ENCODE peak calls at places on chromosome 12, in five cellular contexts. S is stomach, Y is transverse colon, P is tibial nerve, G is HepG2. E is an unnamed sample.

GRCh38 chr12:74538491-74539258 is 1.0 kb downstream of the ATXN7L3B start:
- DNase-seq in G (no peak), S (no peak), P (no peak), Y (no peak), E (peak; percentile 11)

GRCh38 chr12:122060069-122060468 is 18.5 kb upstream of the MLXIP start:
- DNase-seq in S (no peak), G (no peak), P (no peak), Y (no peak), E (no peak)

GRCh38 chr12:43009307-43009706 is 419.8 kb upstream of the PRICKLE1 start:
- DNase-seq in S (no peak), P (no peak), Y (no peak), G (no peak), E (peak; percentile 11)

GRCh38 chr12:47905313-47905730 is 528 bp upstream of the VDR start:
- DNase-seq in Y (peak; percentile 84), G (no peak), P (no peak), S (peak; percentile 69), E (peak; percentile 80)

GRCh38 chr12:50533203-50533584 is 28.4 kb downstream of the DIP2B start:
- DNase-seq in S (no peak), P (no peak), Y (no peak), G (no peak), E (no peak)

GRCh38 chr12:89384050-89384749 is 31.9 kb upstream of the DUSP6 start:
- DNase-seq in P (peak; percentile 59), S (peak; percentile 62), Y (peak; percentile 68), G (peak; percentile 66), E (peak; percentile 32)

GRCh38 chr12:69929125-69929524 is 104.1 kb downstream of the MYRFL start:
- DNase-seq in S (no peak), P (no peak), G (no peak), Y (no peak), E (no peak)

GRCh38 chr12:45435945-45436710 is 220.2 kb downstream of the ANO6 start:
- DNase-seq in Y (no peak), G (no peak), P (no peak), S (no peak), E (no peak)

GRCh38 chr12:12272869-12273268 is 6.0 kb upstream of the LRP6 start:
- DNase-seq in S (no peak), Y (no peak), P (no peak), G (no peak), E (no peak)

GRCh38 chr12:80162177-80162576 is 62.8 kb downstream of the OTOGL start:
- DNase-seq in Y (no peak), S (no peak), G (no peak), P (no peak), E (no peak)

GRCh38 chr12:45732250-45732649 is 2.7 kb downstream of the ARID2 start:
- DNase-seq in G (no peak), S (no peak), Y (no peak), P (no peak), E (no peak)

GRCh38 chr12:28966049-28966778 is 182.9 kb upstream of the FAR2 start:
- DNase-seq in S (peak; percentile 80), G (no peak), Y (peak; percentile 10), P (peak; percentile 28), E (no peak)

GRCh38 chr12:124979568-124979967 is 9.4 kb downstream of the DHX37 start:
- DNase-seq in S (no peak), P (no peak), Y (no peak), G (no peak), E (no peak)

GRCh38 chr12:103800252-103800771 is 40.7 kb downstream of the NT5DC3 start:
- DNase-seq in Y (peak; percentile 33), G (peak; percentile 47), S (peak; percentile 68), P (peak; percentile 49), E (peak; percentile 24)

GRCh38 chr12:57049890-57050289 is at the start of gene MYO1A:
- DNase-seq in P (no peak), S (peak; percentile 34), G (peak; percentile 47), Y (peak; percentile 76), E (no peak)

GRCh38 chr12:130205531-130205930 is 43.3 kb downstream of the FZD10 start:
- DNase-seq in Y (no peak), G (no peak), S (no peak), P (no peak), E (no peak)

GRCh38 chr12:53219956-53220856 is 11.8 kb downstream of the RARG start:
- DNase-seq in S (peak; percentile 72), P (peak; percentile 55), Y (peak; percentile 77), G (peak; percentile 38), E (peak; percentile 90)

GRCh38 chr12:96258451-96258933 is 64.3 kb downstream of the ELK3 start:
- DNase-seq in G (no peak), Y (no peak), P (no peak), S (no peak), E (no peak)

GRCh38 chr12:1083888-1084262 is 92.9 kb downstream of the ERC1 start:
- DNase-seq in S (no peak), G (peak; percentile 28), P (peak; percentile 40), Y (no peak), E (peak; percentile 62)

GRCh38 chr12:62519043-62519442 is 52.4 kb downstream of the MON2 start:
- DNase-seq in S (no peak), Y (no peak), G (no peak), P (no peak), E (no peak)

GRCh38 chr12:51349026-51349425 is 2.5 kb upstream of the CELA1 start:
- DNase-seq in Y (no peak), S (no peak), P (no peak), G (no peak), E (no peak)

GRCh38 chr12:75482636-75483035 is 2.1 kb downstream of the GLIPR1 start:
- DNase-seq in P (no peak), S (no peak), Y (no peak), G (no peak), E (no peak)

GRCh38 chr12:62259311-62259992 is 752 bp upstream of the USP15 start:
- DNase-seq in P (no peak), G (peak; percentile 37), Y (peak; percentile 10), S (no peak), E (peak; percentile 7)

GRCh38 chr12:112987561-112987960 is 9.2 kb downstream of the OAS2 start:
- DNase-seq in S (no peak), Y (no peak), G (no peak), P (no peak), E (no peak)

GRCh38 chr12:114656906-114657596 is 26.9 kb downstream of the TBX3 start:
- DNase-seq in P (no peak), G (peak; percentile 72), S (no peak), Y (no peak), E (no peak)

GRCh38 chr12:52603314-52603713 is 2.1 kb upstream of the KRT72 start:
- DNase-seq in P (no peak), S (no peak), Y (no peak), G (no peak), E (no peak)

GRCh38 chr12:93593833-93594232 is 21.4 kb downstream of the SOCS2 start:
- DNase-seq in Y (no peak), S (no peak), P (no peak), G (no peak), E (no peak)

GRCh38 chr12:55629058-55629841 is 7.4 kb upstream of the OR10P1 start:
- DNase-seq in G (no peak), Y (no peak), P (no peak), S (no peak), E (no peak)

GRCh38 chr12:123967121-123967586 is 5.5 kb downstream of the CCDC92 start:
- DNase-seq in G (no peak), S (no peak), P (no peak), Y (no peak), E (no peak)
- TF ChIP-seq EP300 in G (no peak), S (no peak), P (no peak), Y (no peak), E (no peak)

GRCh38 chr12:79073506-79073905 is 208.9 kb downstream of the SYT1 start:
- DNase-seq in P (no peak), S (no peak), G (no peak), Y (no peak), E (no peak)

GRCh38 chr12:79067977-79068376 is 203.4 kb downstream of the SYT1 start:
- DNase-seq in P (no peak), G (no peak), S (no peak), Y (no peak), E (no peak)

GRCh38 chr12:79063258-79063657 is 198.7 kb downstream of the SYT1 start:
- DNase-seq in S (no peak), P (no peak), G (no peak), Y (no peak), E (no peak)

GRCh38 chr12:79071498-79071897 is 206.9 kb downstream of the SYT1 start:
- DNase-seq in P (no peak), G (no peak), S (no peak), Y (no peak), E (no peak)

DNA sequence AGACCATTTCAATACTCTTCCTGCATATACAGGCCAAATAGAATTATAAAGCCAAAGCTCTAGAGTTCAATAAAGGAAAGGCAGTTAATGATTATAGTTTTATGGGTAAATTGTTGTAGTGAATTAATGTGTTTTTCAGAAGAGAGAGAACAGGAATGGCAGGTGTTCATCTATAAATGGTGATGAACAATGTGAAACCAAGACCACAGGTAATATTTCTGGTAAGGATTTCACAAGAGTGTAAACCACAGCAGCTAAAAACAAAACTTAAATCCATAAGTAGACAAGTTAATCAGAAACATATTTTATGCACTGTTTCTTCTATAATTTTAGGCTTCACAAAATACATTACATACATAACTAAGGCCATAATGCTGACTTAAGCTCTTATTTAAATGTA is 204.4 kb downstream of the SYT1 start:
- DNase-seq in Y (no peak), G (no peak), S (no peak), P (no peak), E (no peak)
- TF ChIP-seq EP300 in Y (no peak), G (no peak), S (no peak), P (no peak), E (no peak)

GRCh38 chr12:5013206-5013830 is 30.4 kb upstream of the KCNA5 start:
- DNase-seq in G (no peak), P (peak; percentile 34), Y (no peak), S (no peak), E (no peak)
- TF ChIP-seq EP300 in G (no peak), P (no peak), Y (no peak), S (no peak), E (no peak)

DNA sequence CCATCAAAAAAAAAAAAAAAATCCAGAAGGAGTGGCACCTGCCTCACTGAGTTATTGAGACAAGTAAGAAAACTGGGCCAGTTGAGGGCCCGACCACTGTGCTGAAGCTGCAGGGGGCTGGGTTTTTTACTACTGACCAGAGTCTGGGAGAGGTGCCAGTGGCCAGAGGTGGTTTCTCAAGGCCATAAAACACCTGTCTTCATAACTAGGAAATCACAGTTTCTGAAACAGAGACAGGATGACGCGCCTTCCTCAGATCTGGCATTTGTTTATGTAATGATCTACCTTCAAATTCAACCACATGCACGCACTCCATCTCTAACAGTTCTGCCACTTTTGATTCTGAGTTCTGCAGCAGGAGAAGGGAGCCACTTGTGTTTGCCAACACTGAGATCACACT is 12.7 kb downstream of the TSPAN11 start:
- DNase-seq in P (no peak), G (no peak), S (no peak), Y (no peak), E (no peak)
- TF ChIP-seq EP300 in P (no peak), G (no peak), S (no peak), Y (no peak), E (no peak)

E was measured in SK-N-SH.